ENCODE peak calls at places on chromosome 11, in six cellular contexts. C is stimulated activated CD4-positive, alpha-beta T cell treated with anti-CD3 and anti-CD28 coated beads, Interleukin-2, amount 100 ng/mL, for 24 hours; K is HFFc6; A is mucosa of descending colon; R is germinal center; X is EL. Z is an unnamed sample.
A peak's percentile ranks its signal among the peaks of the same experiment; 100 is the strongest.

GRCh38 chr11:17596711-17597110 is 49.7 kb downstream of the OTOG start:
- DNase-seq in C (peak; percentile 2), K (no peak), A (no peak), R (no peak), X (no peak), Z (no peak)

GRCh38 chr11:4041731-4042391 is 52.7 kb upstream of the RRM1 start:
- DNase-seq in C (no peak), K (no peak), A (no peak), R (no peak), X (no peak), Z (no peak)

GRCh38 chr11:69427337-69427736 is 54.1 kb upstream of the LINC01488 start:
- DNase-seq in C (no peak), K (no peak), A (no peak), R (no peak), X (no peak), Z (no peak)

GRCh38 chr11:134862168-134862567 is 450.1 kb upstream of the B3GAT1 start:
- DNase-seq in C (no peak), K (no peak), A (no peak), R (no peak), X (no peak), Z (no peak)

GRCh38 chr11:28010001-28010400 is 98.0 kb downstream of the KIF18A start:
- DNase-seq in C (no peak), K (no peak), A (no peak), R (no peak), X (no peak), Z (no peak)

GRCh38 chr11:34904421-34904950 is 11.7 kb downstream of the APIP start:
- DNase-seq in C (no peak), K (no peak), A (no peak), R (no peak), X (no peak), Z (no peak)

GRCh38 chr11:43930868-43931716 is 11.3 kb upstream of the C11orf96 start:
- DNase-seq in C (no peak), K (no peak), A (no peak), R (no peak), X (no peak), Z (no peak)

GRCh38 chr11:117814204-117814765 is 10.3 kb downstream of the FXYD2 start:
- DNase-seq in C (no peak), K (no peak), A (no peak), R (no peak), X (no peak), Z (no peak)

GRCh38 chr11:87176044-87176443 is 138.3 kb downstream of the TMEM135 start:
- DNase-seq in C (no peak), K (no peak), A (no peak), R (no peak), X (peak; percentile 65), Z (no peak)

GRCh38 chr11:62108017-62108750 is 15.6 kb upstream of the INCENP start:
- DNase-seq in C (no peak), K (peak; percentile 60), A (no peak), R (peak; percentile 35), X (peak; percentile 64), Z (peak; percentile 29)

GRCh38 chr11:69244286-69244685 is 49.7 kb upstream of the MYEOV start:
- DNase-seq in C (no peak), K (no peak), A (no peak), R (no peak), X (no peak), Z (no peak)

GRCh38 chr11:102390667-102391449 is 43.8 kb downstream of the BIRC2 start:
- DNase-seq in C (peak; percentile 57), K (peak; percentile 61), A (no peak), R (peak; percentile 54), X (peak; percentile 66), Z (peak; percentile 55)

GRCh38 chr11:927871-928270 is 2.2 kb downstream of the AP2A2 start:
- DNase-seq in C (no peak), K (no peak), A (no peak), R (no peak), X (no peak), Z (no peak)